ENCODE peak calls at places on chromosomes 1 and 21, in four cellular contexts. R is spleen, P is transverse colon, D is left ventricle myocardium inferior. L is an unnamed sample.

GRCh38 chr1:2003564-2004131 is at the start of gene CFAP74:
- DNase-seq in R (no peak), P (no peak), D (no peak), L (peak; percentile 42)

GRCh38 chr1:59142663-59143487 is 154.0 kb upstream of the FGGY start:
- DNase-seq in R (no peak), P (no peak), D (no peak), L (peak; percentile 75)

GRCh38 chr1:216936779-216937178 is 213.6 kb upstream of the ESRRG start:
- DNase-seq in R (no peak), P (no peak), D (no peak), L (no peak)

GRCh38 chr1:170790175-170790574 is 126.2 kb downstream of the PRRX1 start:
- DNase-seq in R (no peak), P (no peak), D (no peak), L (no peak)

GRCh38 chr1:205144751-205145150 is 23.0 kb upstream of the RBBP5 start:
- DNase-seq in R (no peak), P (no peak), D (no peak), L (peak; percentile 54)

GRCh38 chr1:59510249-59510648 is 213.4 kb downstream of the FGGY start:
- DNase-seq in R (no peak), P (no peak), D (no peak), L (no peak)

GRCh38 chr1:150006881-150007401 is 3.6 kb downstream of the OTUD7B start:
- DNase-seq in R (no peak), P (no peak), D (no peak), L (peak; percentile 28)

GRCh38 chr1:41620365-41621169 is 136.1 kb upstream of the EDN2 start:
- DNase-seq in R (no peak), P (no peak), D (no peak), L (no peak)

GRCh38 chr1:68178821-68179490 is 53.4 kb downstream of the WLS start:
- DNase-seq in R (no peak), P (no peak), D (no peak), L (no peak)

GRCh38 chr1:22711071-22711470 is 432 bp downstream of the EPHB2 start:
- DNase-seq in R (no peak), P (no peak), D (no peak), L (no peak)

GRCh38 chr1:180842890-180843289 is 69.8 kb upstream of the KIAA1614 start:
- DNase-seq in R (no peak), P (no peak), D (no peak), L (no peak)

GRCh38 chr21:27536319-27536718 is 569.4 kb upstream of the ADAMTS5 start:
- DNase-seq in R (no peak), P (no peak), D (no peak), L (peak; percentile 31)

GRCh38 chr1:2234762-2235113 is 6.6 kb downstream of the SKI start:
- DNase-seq in R (peak; percentile 89), P (no peak), D (no peak), L (no peak)

GRCh38 chr1:93703649-93704048 is 22.0 kb upstream of the BCAR3 start:
- DNase-seq in R (no peak), P (no peak), D (no peak), L (no peak)

GRCh38 chr1:180040034-180040433 is 85.4 kb downstream of the CEP350 start:
- DNase-seq in R (no peak), P (no peak), D (no peak), L (peak; percentile 52)

GRCh38 chr1:22177354-22178003 is 34.6 kb upstream of the WNT4 start:
- DNase-seq in R (no peak), P (no peak), D (no peak), L (no peak)

GRCh38 chr1:241985787-241986186 is 13.1 kb downstream of the MAP1LC3C start:
- DNase-seq in R (no peak), P (peak; percentile 24), D (no peak), L (peak; percentile 58)

GRCh38 chr1:30310966-30311742 is 412.2 kb downstream of the MATN1 start:
- DNase-seq in R (peak; percentile 28), P (no peak), D (no peak), L (no peak)

GRCh38 chr21:33360871-33361602 is 36.3 kb downstream of the IFNAR1 start:
- DNase-seq in R (peak; percentile 93), P (peak; percentile 89), D (peak; percentile 72), L (peak; percentile 76)

GRCh38 chr1:151596166-151596933 is 15.5 kb upstream of the SNX27 start:
- DNase-seq in R (no peak), P (no peak), D (no peak), L (peak; percentile 30)

GRCh38 chr1:23352096-23352695 is 8.1 kb upstream of the HNRNPR start:
- DNase-seq in R (no peak), P (no peak), D (no peak), L (no peak)

GRCh38 chr1:246165826-246166709 is 341.0 kb downstream of the SMYD3 start:
- DNase-seq in R (no peak), P (peak; percentile 14), D (no peak), L (no peak)

GRCh38 chr1:57600424-57600823 is 176.6 kb upstream of the DAB1 start:
- DNase-seq in R (no peak), P (no peak), D (no peak), L (no peak)

GRCh38 chr1:6703016-6703415 is 1.4 kb upstream of the DNAJC11 start:
- DNase-seq in R (no peak), P (no peak), D (no peak), L (no peak)

GRCh38 chr1:112721966-112722524 is 6.9 kb upstream of the PPM1J start:
- DNase-seq in R (no peak), P (no peak), D (no peak), L (no peak)
- TF ChIP-seq CTCF in R (no peak), P (no peak), D (no peak), L (no peak)

GRCh38 chr1:203519053-203519770 is 25.3 kb downstream of the OPTC start:
- DNase-seq in R (no peak), P (no peak), D (no peak), L (no peak)
- H3K4me3 ChIP-seq in R (no peak overlapping the region), P (no peak overlapping the region), D (no peak overlapping the region), L (no peak overlapping the region)

GRCh38 chr1:9989773-9990172 is 7.3 kb upstream of the RBP7 start:
- DNase-seq in R (peak; percentile 68), P (no peak), D (no peak), L (no peak)

GRCh38 chr1:9985001-9985400 is 12.0 kb upstream of the RBP7 start:
- DNase-seq in R (no peak), P (no peak), D (no peak), L (peak; percentile 44)

DNA sequence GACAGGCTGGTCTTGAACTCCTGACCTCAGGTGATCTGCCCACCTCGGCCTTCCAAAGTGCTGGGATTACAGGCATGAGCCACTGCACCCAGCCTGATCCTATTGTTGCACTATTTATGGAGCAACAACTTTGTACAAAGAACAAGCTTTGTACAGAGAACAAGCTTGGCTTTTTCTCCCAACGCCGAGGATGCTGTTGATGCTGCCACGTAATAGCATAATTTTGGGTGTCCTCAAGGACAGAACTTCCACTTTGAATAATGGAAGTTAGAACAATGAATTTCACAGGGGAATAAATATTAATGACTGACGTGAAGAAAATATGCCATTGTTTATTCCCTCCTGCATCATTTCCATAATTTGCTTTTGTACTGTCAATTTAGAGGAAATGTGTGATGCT is 12.8 kb upstream of the RBP7 start:
- DNase-seq in R (no peak), P (no peak), D (no peak), L (no peak)
- TF ChIP-seq CTCF in R (no peak), P (no peak), D (no peak), L (no peak)

GRCh38 chr1:112983540-112984131 is 27.6 kb upstream of the SLC16A1 start:
- DNase-seq in R (no peak), P (no peak), D (no peak), L (no peak)
- H3K4me3 ChIP-seq in R (no peak overlapping the region), P (no peak overlapping the region), D (no peak overlapping the region), L (no peak overlapping the region)

DNA sequence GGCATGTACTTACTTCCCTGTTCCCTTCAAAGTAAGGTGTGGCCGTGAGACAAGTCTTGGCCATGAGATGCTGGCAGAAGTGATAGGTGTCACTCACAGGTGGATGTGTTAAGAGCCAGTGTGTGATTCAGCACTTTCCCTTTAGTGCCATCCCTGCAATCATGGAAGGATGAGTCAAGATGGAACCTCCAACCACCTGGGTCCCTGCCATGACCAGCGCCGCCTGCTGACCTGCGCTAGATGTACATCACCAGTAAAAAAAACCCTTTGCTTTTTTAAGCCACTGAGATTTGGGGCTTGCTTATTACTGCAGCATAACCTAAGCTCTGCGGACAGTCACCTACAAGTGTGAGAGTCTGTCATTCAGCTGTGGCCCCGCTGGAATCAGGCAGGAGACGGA is 71.7 kb downstream of the TOMM20 start:
- DNase-seq in R (no peak), P (peak; percentile 28), D (no peak), L (no peak)
- TF ChIP-seq CTCF in R (no peak), P (no peak), D (no peak), L (no peak)

GRCh38 chr1:63319069-63320023 is 3.0 kb upstream of the FOXD3 start:
- DNase-seq in R (no peak), P (no peak), D (no peak), L (no peak)
- H3K4me3 ChIP-seq in R (peak overlapping the region; percentile 39), P (no peak overlapping the region), D (peak overlapping the region; percentile 21), L (no peak overlapping the region)

L was measured in fibroblast of villous mesenchyme.